ENCODE peak calls at places on chromosomes 12 and 14, in nine cellular contexts. One of them, this sample, is unnamed. For H3K27me3 and H3K36me3, the result is how much of the 10 kb centered on the place peaks cover.

GRCh38 chr12:117564885-117565284 is 203.5 kb upstream of the NOS1 start:
- DNase-seq in tibial artery: no peak
- DNase-seq in aorta: no peak
- DNase-seq in naive thymus-derived CD4-positive, alpha-beta T cell: no peak
- DNase-seq in CD4-positive, alpha-beta memory T cell: no peak
- DNase-seq in IMR-90: no peak
- DNase-seq in uterus: no peak
- DNase-seq in right lobe of liver: no peak
- DNase-seq in cardiac muscle cell: no peak
- DNase-seq in this sample: no peak

GRCh38 chr14:35470775-35471174 is 63.2 kb upstream of the INSM2 start:
- DNase-seq in tibial artery: no peak
- DNase-seq in aorta: no peak
- DNase-seq in naive thymus-derived CD4-positive, alpha-beta T cell: no peak
- DNase-seq in CD4-positive, alpha-beta memory T cell: no peak
- DNase-seq in IMR-90: peak
- DNase-seq in uterus: no peak
- DNase-seq in right lobe of liver: no peak
- DNase-seq in cardiac muscle cell: peak
- DNase-seq in this sample: no peak

GRCh38 chr14:24726480-24726879 is 92.5 kb upstream of the GZMB start:
- DNase-seq in tibial artery: peak
- DNase-seq in aorta: no peak
- DNase-seq in naive thymus-derived CD4-positive, alpha-beta T cell: no peak
- DNase-seq in CD4-positive, alpha-beta memory T cell: no peak
- DNase-seq in IMR-90: no peak
- DNase-seq in uterus: no peak
- DNase-seq in right lobe of liver: no peak
- DNase-seq in cardiac muscle cell: no peak
- DNase-seq in this sample: no peak

GRCh38 chr14:63544641-63545234 is 1.6 kb upstream of the PPP2R5E start:
- DNase-seq in tibial artery: no peak
- DNase-seq in aorta: no peak
- DNase-seq in naive thymus-derived CD4-positive, alpha-beta T cell: no peak
- DNase-seq in CD4-positive, alpha-beta memory T cell: no peak
- DNase-seq in IMR-90: peak
- DNase-seq in uterus: no peak
- DNase-seq in right lobe of liver: no peak
- DNase-seq in cardiac muscle cell: peak
- DNase-seq in this sample: peak

GRCh38 chr12:12582193-12582881 is 19.7 kb upstream of the DUSP16 start:
- DNase-seq in tibial artery: no peak
- DNase-seq in aorta: no peak
- DNase-seq in naive thymus-derived CD4-positive, alpha-beta T cell: no peak
- DNase-seq in CD4-positive, alpha-beta memory T cell: no peak
- DNase-seq in IMR-90: no peak
- DNase-seq in uterus: no peak
- DNase-seq in right lobe of liver: no peak
- DNase-seq in cardiac muscle cell: no peak
- DNase-seq in this sample: no peak

GRCh38 chr12:108594-108993 is 42.0 kb downstream of the IQSEC3 start:
- DNase-seq in tibial artery: peak
- DNase-seq in aorta: peak
- DNase-seq in naive thymus-derived CD4-positive, alpha-beta T cell: no peak
- DNase-seq in CD4-positive, alpha-beta memory T cell: no peak
- DNase-seq in IMR-90: no peak
- DNase-seq in uterus: no peak
- DNase-seq in right lobe of liver: no peak
- DNase-seq in cardiac muscle cell: no peak
- DNase-seq in this sample: peak

GRCh38 chr14:46048127-46048526 is 603.5 kb downstream of the RPL10L start:
- DNase-seq in tibial artery: no peak
- DNase-seq in aorta: no peak
- DNase-seq in naive thymus-derived CD4-positive, alpha-beta T cell: no peak
- DNase-seq in CD4-positive, alpha-beta memory T cell: no peak
- DNase-seq in IMR-90: peak
- DNase-seq in uterus: no peak
- DNase-seq in right lobe of liver: no peak
- DNase-seq in cardiac muscle cell: peak
- DNase-seq in this sample: peak

GRCh38 chr14:31075144-31075543 is 49.0 kb upstream of the STRN3 start:
- DNase-seq in tibial artery: no peak
- DNase-seq in aorta: no peak
- DNase-seq in naive thymus-derived CD4-positive, alpha-beta T cell: no peak
- DNase-seq in CD4-positive, alpha-beta memory T cell: no peak
- DNase-seq in IMR-90: no peak
- DNase-seq in uterus: no peak
- DNase-seq in right lobe of liver: no peak
- DNase-seq in cardiac muscle cell: no peak
- DNase-seq in this sample: no peak

GRCh38 chr14:39339003-39339402 is 93.2 kb downstream of the FBXO33 start:
- DNase-seq in tibial artery: no peak
- DNase-seq in aorta: no peak
- DNase-seq in naive thymus-derived CD4-positive, alpha-beta T cell: no peak
- DNase-seq in CD4-positive, alpha-beta memory T cell: no peak
- DNase-seq in IMR-90: no peak
- DNase-seq in uterus: no peak
- DNase-seq in right lobe of liver: no peak
- DNase-seq in cardiac muscle cell: no peak
- DNase-seq in this sample: no peak

GRCh38 chr14:91830777-91831176 is 36.6 kb downstream of the TC2N start:
- DNase-seq in tibial artery: no peak
- DNase-seq in aorta: no peak
- DNase-seq in naive thymus-derived CD4-positive, alpha-beta T cell: no peak
- DNase-seq in CD4-positive, alpha-beta memory T cell: no peak
- DNase-seq in IMR-90: no peak
- DNase-seq in uterus: no peak
- DNase-seq in right lobe of liver: no peak
- DNase-seq in cardiac muscle cell: no peak
- DNase-seq in this sample: no peak

GRCh38 chr12:131366261-131366871 is 344.5 kb upstream of the SFSWAP start:
- DNase-seq in tibial artery: no peak
- DNase-seq in aorta: no peak
- DNase-seq in naive thymus-derived CD4-positive, alpha-beta T cell: no peak
- DNase-seq in CD4-positive, alpha-beta memory T cell: no peak
- DNase-seq in IMR-90: no peak
- DNase-seq in uterus: peak
- DNase-seq in right lobe of liver: no peak
- DNase-seq in cardiac muscle cell: no peak
- DNase-seq in this sample: no peak

GRCh38 chr12:110371408-110372055 is 32.0 kb downstream of the ANAPC7 start:
- DNase-seq in tibial artery: peak
- DNase-seq in aorta: peak
- DNase-seq in naive thymus-derived CD4-positive, alpha-beta T cell: no peak
- DNase-seq in CD4-positive, alpha-beta memory T cell: no peak
- DNase-seq in IMR-90: no peak
- DNase-seq in uterus: peak
- DNase-seq in right lobe of liver: no peak
- DNase-seq in cardiac muscle cell: peak
- DNase-seq in this sample: no peak

GRCh38 chr12:130703733-130704375 is 12.2 kb downstream of the RIMBP2 start:
- DNase-seq in tibial artery: peak
- DNase-seq in aorta: no peak
- DNase-seq in naive thymus-derived CD4-positive, alpha-beta T cell: no peak
- DNase-seq in CD4-positive, alpha-beta memory T cell: no peak
- DNase-seq in IMR-90: no peak
- DNase-seq in uterus: no peak
- DNase-seq in right lobe of liver: no peak
- DNase-seq in cardiac muscle cell: no peak
- DNase-seq in this sample: no peak

GRCh38 chr14:101069666-101070362 is 166.3 kb upstream of the RTL1 start:
- DNase-seq in tibial artery: peak
- DNase-seq in aorta: peak
- DNase-seq in naive thymus-derived CD4-positive, alpha-beta T cell: peak
- DNase-seq in CD4-positive, alpha-beta memory T cell: no peak
- DNase-seq in IMR-90: no peak
- DNase-seq in uterus: no peak
- DNase-seq in right lobe of liver: peak
- DNase-seq in cardiac muscle cell: no peak
- DNase-seq in this sample: no peak

GRCh38 chr14:72443991-72444431 is 449.9 kb downstream of the DPF3 start:
- DNase-seq in tibial artery: no peak
- DNase-seq in aorta: no peak
- DNase-seq in naive thymus-derived CD4-positive, alpha-beta T cell: no peak
- DNase-seq in CD4-positive, alpha-beta memory T cell: peak
- DNase-seq in IMR-90: no peak
- DNase-seq in uterus: no peak
- DNase-seq in right lobe of liver: no peak
- DNase-seq in cardiac muscle cell: no peak
- DNase-seq in this sample: no peak

GRCh38 chr12:93979189-93979588 is 169.2 kb upstream of the PLXNC1 start:
- DNase-seq in tibial artery: no peak
- DNase-seq in aorta: no peak
- DNase-seq in naive thymus-derived CD4-positive, alpha-beta T cell: no peak
- DNase-seq in CD4-positive, alpha-beta memory T cell: peak
- DNase-seq in IMR-90: peak
- DNase-seq in uterus: no peak
- DNase-seq in right lobe of liver: no peak
- DNase-seq in cardiac muscle cell: peak
- DNase-seq in this sample: no peak

GRCh38 chr12:128587918-128588317 is 235.8 kb downstream of the SLC15A4 start:
- DNase-seq in tibial artery: no peak
- DNase-seq in aorta: no peak
- DNase-seq in naive thymus-derived CD4-positive, alpha-beta T cell: no peak
- DNase-seq in CD4-positive, alpha-beta memory T cell: no peak
- DNase-seq in IMR-90: no peak
- DNase-seq in uterus: no peak
- DNase-seq in right lobe of liver: no peak
- DNase-seq in cardiac muscle cell: no peak
- DNase-seq in this sample: no peak

GRCh38 chr12:128595609-128596008 is 228.1 kb downstream of the SLC15A4 start:
- DNase-seq in tibial artery: no peak
- DNase-seq in aorta: no peak
- DNase-seq in naive thymus-derived CD4-positive, alpha-beta T cell: no peak
- DNase-seq in CD4-positive, alpha-beta memory T cell: no peak
- DNase-seq in IMR-90: no peak
- DNase-seq in uterus: no peak
- DNase-seq in right lobe of liver: no peak
- DNase-seq in cardiac muscle cell: no peak
- DNase-seq in this sample: no peak

GRCh38 chr12:128586630-128587029 is 237.1 kb downstream of the SLC15A4 start:
- DNase-seq in tibial artery: peak
- DNase-seq in aorta: no peak
- DNase-seq in naive thymus-derived CD4-positive, alpha-beta T cell: no peak
- DNase-seq in CD4-positive, alpha-beta memory T cell: no peak
- DNase-seq in IMR-90: no peak
- DNase-seq in uterus: no peak
- DNase-seq in right lobe of liver: no peak
- DNase-seq in cardiac muscle cell: no peak
- DNase-seq in this sample: no peak

GRCh38 chr12:128592345-128592744 is 231.4 kb downstream of the SLC15A4 start:
- DNase-seq in tibial artery: no peak
- DNase-seq in aorta: no peak
- DNase-seq in naive thymus-derived CD4-positive, alpha-beta T cell: no peak
- DNase-seq in CD4-positive, alpha-beta memory T cell: no peak
- DNase-seq in IMR-90: no peak
- DNase-seq in uterus: no peak
- DNase-seq in right lobe of liver: no peak
- DNase-seq in cardiac muscle cell: no peak
- DNase-seq in this sample: no peak
- H3K27me3 ChIP-seq in tibial artery: under half
- H3K27me3 ChIP-seq in aorta: under half
- H3K27me3 ChIP-seq in naive thymus-derived CD4-positive, alpha-beta T cell: under half
- H3K27me3 ChIP-seq in CD4-positive, alpha-beta memory T cell: under half
- H3K27me3 ChIP-seq in IMR-90: under half
- H3K27me3 ChIP-seq in uterus: under half
- H3K27me3 ChIP-seq in right lobe of liver: under half
- H3K27me3 ChIP-seq in cardiac muscle cell: under half
- H3K27me3 ChIP-seq in this sample: under half

GRCh38 chr14:105899071-105899641 is 372.8 kb downstream of the TMEM121 start:
- DNase-seq in tibial artery: no peak
- DNase-seq in aorta: peak
- DNase-seq in naive thymus-derived CD4-positive, alpha-beta T cell: no peak
- DNase-seq in CD4-positive, alpha-beta memory T cell: no peak
- DNase-seq in IMR-90: no peak
- DNase-seq in uterus: no peak
- DNase-seq in right lobe of liver: no peak
- DNase-seq in cardiac muscle cell: no peak
- DNase-seq in this sample: no peak
- H3K4me3 ChIP-seq in tibial artery: no peak
- H3K4me3 ChIP-seq in aorta: no peak
- H3K4me3 ChIP-seq in naive thymus-derived CD4-positive, alpha-beta T cell: no peak
- H3K4me3 ChIP-seq in CD4-positive, alpha-beta memory T cell: no peak
- H3K4me3 ChIP-seq in IMR-90: no peak
- H3K4me3 ChIP-seq in uterus: no peak
- H3K4me3 ChIP-seq in right lobe of liver: no peak
- H3K4me3 ChIP-seq in cardiac muscle cell: no peak
- H3K4me3 ChIP-seq in this sample: no peak

GRCh38 chr14:65077318-65077717 is 25.0 kb downstream of the MAX start:
- DNase-seq in tibial artery: no peak
- DNase-seq in aorta: no peak
- DNase-seq in naive thymus-derived CD4-positive, alpha-beta T cell: no peak
- DNase-seq in CD4-positive, alpha-beta memory T cell: no peak
- DNase-seq in IMR-90: no peak
- DNase-seq in uterus: no peak
- DNase-seq in right lobe of liver: no peak
- DNase-seq in cardiac muscle cell: no peak
- DNase-seq in this sample: no peak
- H3K36me3 ChIP-seq in tibial artery: half or more
- H3K36me3 ChIP-seq in aorta: under half
- H3K36me3 ChIP-seq in naive thymus-derived CD4-positive, alpha-beta T cell: half or more
- H3K36me3 ChIP-seq in CD4-positive, alpha-beta memory T cell: half or more
- H3K36me3 ChIP-seq in IMR-90: half or more
- H3K36me3 ChIP-seq in uterus: under half
- H3K36me3 ChIP-seq in right lobe of liver: under half
- H3K36me3 ChIP-seq in cardiac muscle cell: under half
- H3K36me3 ChIP-seq in this sample: under half

GRCh38 chr12:57741413-57741789 is 2.9 kb upstream of the AGAP2 start:
- DNase-seq in tibial artery: no peak
- DNase-seq in aorta: no peak
- DNase-seq in naive thymus-derived CD4-positive, alpha-beta T cell: no peak
- DNase-seq in CD4-positive, alpha-beta memory T cell: no peak
- DNase-seq in IMR-90: no peak
- DNase-seq in uterus: no peak
- DNase-seq in right lobe of liver: no peak
- DNase-seq in cardiac muscle cell: no peak
- DNase-seq in this sample: no peak

GRCh38 chr12:57738661-57739237 is at the start of gene AGAP2:
- DNase-seq in tibial artery: no peak
- DNase-seq in aorta: no peak
- DNase-seq in naive thymus-derived CD4-positive, alpha-beta T cell: no peak
- DNase-seq in CD4-positive, alpha-beta memory T cell: no peak
- DNase-seq in IMR-90: no peak
- DNase-seq in uterus: no peak
- DNase-seq in right lobe of liver: peak
- DNase-seq in cardiac muscle cell: peak
- DNase-seq in this sample: no peak

GRCh38 chr12:57740656-57741412 is 2.3 kb upstream of the AGAP2 start:
- DNase-seq in tibial artery: no peak
- DNase-seq in aorta: no peak
- DNase-seq in naive thymus-derived CD4-positive, alpha-beta T cell: peak
- DNase-seq in CD4-positive, alpha-beta memory T cell: peak
- DNase-seq in IMR-90: no peak
- DNase-seq in uterus: no peak
- DNase-seq in right lobe of liver: peak
- DNase-seq in cardiac muscle cell: no peak
- DNase-seq in this sample: no peak

GRCh38 chr12:57739387-57739786 is 845 bp upstream of the AGAP2 start:
- DNase-seq in tibial artery: no peak
- DNase-seq in aorta: no peak
- DNase-seq in naive thymus-derived CD4-positive, alpha-beta T cell: no peak
- DNase-seq in CD4-positive, alpha-beta memory T cell: no peak
- DNase-seq in IMR-90: no peak
- DNase-seq in uterus: no peak
- DNase-seq in right lobe of liver: no peak
- DNase-seq in cardiac muscle cell: no peak
- DNase-seq in this sample: no peak

GRCh38 chr12:57739914-57740538 is 1.5 kb upstream of the AGAP2 start:
- DNase-seq in tibial artery: no peak
- DNase-seq in aorta: no peak
- DNase-seq in naive thymus-derived CD4-positive, alpha-beta T cell: no peak
- DNase-seq in CD4-positive, alpha-beta memory T cell: no peak
- DNase-seq in IMR-90: no peak
- DNase-seq in uterus: no peak
- DNase-seq in right lobe of liver: no peak
- DNase-seq in cardiac muscle cell: no peak
- DNase-seq in this sample: no peak
- H3K27me3 ChIP-seq in tibial artery: half or more
- H3K27me3 ChIP-seq in aorta: under half
- H3K27me3 ChIP-seq in naive thymus-derived CD4-positive, alpha-beta T cell: under half
- H3K27me3 ChIP-seq in CD4-positive, alpha-beta memory T cell: under half
- H3K27me3 ChIP-seq in IMR-90: half or more
- H3K27me3 ChIP-seq in uterus: under half
- H3K27me3 ChIP-seq in right lobe of liver: under half
- H3K27me3 ChIP-seq in cardiac muscle cell: half or more
- H3K27me3 ChIP-seq in this sample: under half